ENCODE peak calls at places on chromosomes 6 and 20, in ten cellular contexts. Z is transverse colon; X is Peyer's patch; T is psoas muscle; H is endothelial cell of umbilical vein; O is tibial artery; R is tibial nerve; W is CD4-positive, alpha-beta memory T cell; S is fibroblast of lung; L is neuronal stem cell. C is an unnamed sample.
A peak's percentile ranks its signal among the peaks of the same experiment; 100 is the strongest.

GRCh38 chr6:169382735-169383134 is 129.1 kb upstream of the THBS2 start:
- DNase-seq in Z (no peak), X (no peak), T (no peak), H (no peak), O (no peak), R (no peak), W (no peak), S (no peak), L (no peak), C (no peak)

GRCh38 chr6:89323461-89324098 is 8.5 kb upstream of the GABRR2 start:
- DNase-seq in Z (no peak), X (no peak), T (no peak), H (peak; percentile 87), O (no peak), R (no peak), W (no peak), S (peak; percentile 77), L (no peak), C (no peak)

GRCh38 chr6:157631388-157631787 is 191.7 kb upstream of the SNX9 start:
- DNase-seq in Z (no peak), X (no peak), T (no peak), H (no peak), O (no peak), R (no peak), W (no peak), S (no peak), L (no peak), C (no peak)

GRCh38 chr6:132153221-132153896 is 202.2 kb upstream of the CCN2 start:
- DNase-seq in Z (no peak), X (no peak), T (no peak), H (no peak), O (no peak), R (no peak), W (no peak), S (peak; percentile 86), L (no peak), C (no peak)

GRCh38 chr6:143064996-143065683 is 4.5 kb downstream of the AIG1 start:
- DNase-seq in Z (no peak), X (no peak), T (no peak), H (no peak), O (no peak), R (no peak), W (no peak), S (no peak), L (no peak), C (no peak)

GRCh38 chr6:166097914-166098522 is 69.6 kb downstream of the TBXT start:
- DNase-seq in Z (peak; percentile 69), X (peak; percentile 72), T (peak; percentile 67), H (peak; percentile 42), O (peak; percentile 71), R (peak; percentile 75), W (peak; percentile 13), S (peak; percentile 83), L (peak; percentile 61), C (peak; percentile 82)

GRCh38 chr6:105601541-105602174 is 198.8 kb upstream of the PREP start:
- DNase-seq in Z (peak; percentile 67), X (no peak), T (peak; percentile 71), H (no peak), O (peak; percentile 90), R (peak; percentile 67), W (no peak), S (peak; percentile 100), L (no peak), C (no peak)

GRCh38 chr20:44586289-44586911 is 4.0 kb downstream of the PKIG start:
- DNase-seq in Z (peak; percentile 36), X (no peak), T (no peak), H (peak; percentile 30), O (no peak), R (no peak), W (no peak), S (no peak), L (no peak), C (peak; percentile 84)

GRCh38 chr6:106751501-106752252 is 122.3 kb downstream of the QRSL1 start:
- DNase-seq in Z (peak; percentile 51), X (no peak), T (no peak), H (no peak), O (no peak), R (no peak), W (no peak), S (no peak), L (no peak), C (no peak)

GRCh38 chr6:106752641-106753040 is 123.3 kb downstream of the QRSL1 start:
- DNase-seq in Z (no peak), X (no peak), T (no peak), H (no peak), O (no peak), R (no peak), W (no peak), S (no peak), L (no peak), C (no peak)

GRCh38 chr6:106748547-106749207 is 119.3 kb downstream of the QRSL1 start:
- DNase-seq in Z (no peak), X (no peak), T (no peak), H (no peak), O (no peak), R (no peak), W (no peak), S (no peak), L (no peak), C (no peak)

GRCh38 chr6:106749611-106750010 is 120.2 kb downstream of the QRSL1 start:
- DNase-seq in Z (no peak), X (no peak), T (no peak), H (no peak), O (no peak), R (no peak), W (no peak), S (no peak), L (no peak), C (no peak)

DNA sequence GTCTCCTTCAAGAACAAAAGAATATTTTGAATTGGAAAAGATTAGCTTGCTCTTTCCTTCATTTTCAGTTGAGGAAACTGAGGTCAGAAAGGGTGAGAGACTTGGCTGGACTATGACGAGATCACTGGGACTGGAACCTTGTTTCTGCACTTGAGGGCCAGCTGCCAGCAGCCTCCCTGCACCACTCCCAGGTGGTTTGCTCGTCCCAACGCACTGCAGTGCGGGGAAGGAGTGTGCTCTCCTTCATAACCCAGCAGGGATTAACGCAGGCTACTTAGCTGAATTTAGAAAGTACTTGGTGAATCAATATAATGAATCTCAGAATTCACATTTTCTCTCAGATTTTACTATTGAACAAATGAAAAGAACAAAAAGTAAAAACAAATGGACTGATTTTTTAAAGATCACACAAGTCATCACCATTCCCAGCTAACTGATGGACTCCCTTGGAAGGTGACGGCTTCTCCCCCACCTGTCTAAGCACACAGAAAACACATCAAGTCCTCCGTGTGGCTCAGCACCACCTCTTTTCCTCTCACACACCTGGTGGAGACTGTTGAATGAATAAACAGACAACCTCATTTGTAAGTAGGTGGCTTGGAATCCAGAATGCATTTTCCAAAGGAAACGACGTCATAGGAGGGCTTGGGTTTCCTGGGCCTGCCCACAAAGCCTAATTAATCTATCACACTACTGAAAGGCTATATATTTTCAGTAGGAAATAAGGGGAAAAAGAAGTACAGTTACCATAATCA is 120.9 kb downstream of the QRSL1 start:
- DNase-seq in Z (no peak), X (no peak), T (no peak), H (no peak), O (no peak), R (no peak), W (no peak), S (no peak), L (no peak), C (no peak)
- H3K4me1 ChIP-seq in Z (peaks cover 8% of the 10 kb centered on the region), X (no peaks in the 10 kb centered on the region), T (peaks cover 6% of the 10 kb centered on the region), H (no peaks in the 10 kb centered on the region), O (no peaks in the 10 kb centered on the region), R (no peaks in the 10 kb centered on the region), W (no peaks in the 10 kb centered on the region), S (no peaks in the 10 kb centered on the region), L (peaks cover 2% of the 10 kb centered on the region), C (no peaks in the 10 kb centered on the region)

DNA sequence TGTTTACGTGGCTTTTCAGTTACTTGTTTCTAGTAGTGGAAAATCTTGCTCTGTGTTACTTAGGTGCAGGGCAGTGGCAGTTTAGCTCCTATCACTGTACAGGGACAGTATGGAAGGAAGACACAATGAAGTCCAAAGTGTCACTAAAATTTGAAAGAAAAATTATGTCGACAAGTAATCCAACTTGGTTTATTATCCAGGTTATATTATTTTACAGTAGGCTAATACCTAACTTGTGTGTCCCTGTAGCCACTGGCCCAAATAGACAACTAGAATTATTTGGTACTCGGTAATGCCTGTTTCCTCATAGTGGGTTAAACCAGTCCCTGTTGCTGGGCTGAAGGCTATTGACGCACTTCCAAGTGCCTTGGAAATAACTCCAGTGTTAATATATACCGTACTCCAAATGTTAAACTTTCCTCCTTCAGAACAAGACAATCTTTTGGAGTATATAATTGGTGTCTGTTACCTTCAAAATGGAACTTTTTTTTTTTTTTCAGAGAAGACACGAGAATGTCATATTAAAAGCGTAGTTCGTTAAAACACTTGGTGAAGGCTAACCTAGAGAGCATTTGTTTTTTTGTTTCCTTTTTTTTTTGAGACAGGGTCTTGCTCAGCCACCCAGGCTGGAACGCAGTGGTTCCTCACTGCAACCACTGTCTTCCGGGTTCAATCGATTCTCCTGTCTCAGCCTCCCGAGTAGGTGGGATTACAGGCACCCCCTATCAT is 4.7 kb downstream of the JARID2 start:
- DNase-seq in Z (no peak), X (no peak), T (no peak), H (no peak), O (no peak), R (no peak), W (no peak), S (no peak), L (no peak), C (peak; percentile 42)
- H3K4me1 ChIP-seq in Z (peaks cover 35% of the 10 kb centered on the region), X (peaks cover 13% of the 10 kb centered on the region), T (peaks cover 32% of the 10 kb centered on the region), H (peaks cover 18% of the 10 kb centered on the region), O (peaks cover 37% of the 10 kb centered on the region), R (peaks cover 43% of the 10 kb centered on the region), W (peaks cover 75% of the 10 kb centered on the region), S (no peaks in the 10 kb centered on the region), L (peaks cover 6% of the 10 kb centered on the region), C (peaks cover 76% of the 10 kb centered on the region)

DNA sequence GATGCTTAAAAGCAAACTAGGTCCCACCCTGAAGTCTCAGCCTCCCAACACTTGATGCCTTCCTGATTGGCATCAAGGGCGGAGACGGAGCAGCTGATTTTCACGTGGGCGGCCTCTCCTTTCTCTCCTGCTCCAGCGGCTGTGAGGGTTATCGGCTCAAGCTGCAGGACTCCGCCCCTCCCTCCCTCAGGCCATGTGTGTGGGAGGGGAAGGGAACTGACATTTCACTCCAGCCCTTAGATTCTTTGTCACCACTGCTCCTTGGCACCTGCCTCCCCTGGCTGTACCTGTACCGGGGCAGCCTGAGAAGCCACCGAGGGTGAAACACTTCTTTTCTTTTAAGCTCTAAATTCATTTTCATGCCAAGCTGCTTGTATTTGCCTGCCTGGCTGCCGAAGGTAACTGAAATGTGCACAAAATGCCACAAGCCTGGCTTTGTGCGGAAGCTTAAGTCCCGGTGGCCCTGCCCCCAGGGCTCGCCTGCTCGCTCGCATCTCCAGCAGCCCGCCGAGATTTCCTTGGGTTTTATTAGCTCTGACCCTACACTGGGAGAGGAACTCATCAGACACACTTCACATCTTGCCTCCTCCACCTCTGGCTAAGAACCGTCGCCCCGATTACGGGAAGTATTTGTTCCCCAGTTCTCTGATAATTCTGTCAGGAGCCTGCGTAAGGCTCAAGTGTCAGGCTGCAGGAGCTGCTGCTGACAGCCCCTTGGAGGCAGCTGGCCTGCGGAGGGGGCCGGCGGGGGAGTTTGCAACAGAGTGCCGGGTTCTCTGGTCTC is 9.6 kb upstream of the CPNE5 start:
- DNase-seq in Z (peak; percentile 63), X (peak; percentile 82), T (no peak), H (peak; percentile 48), O (peak; percentile 65), R (no peak), W (no peak), S (no peak), L (peak; percentile 77), C (no peak)
- H3K4me1 ChIP-seq in Z (peaks cover 10% of the 10 kb centered on the region), X (no peaks in the 10 kb centered on the region), T (peaks cover 40% of the 10 kb centered on the region), H (peaks cover 29% of the 10 kb centered on the region), O (peaks cover 23% of the 10 kb centered on the region), R (peaks cover 8% of the 10 kb centered on the region), W (no peaks in the 10 kb centered on the region), S (peaks cover 12% of the 10 kb centered on the region), L (peaks cover 9% of the 10 kb centered on the region), C (peaks cover 7% of the 10 kb centered on the region)

GRCh38 chr20:50724851-50725721 is 6.3 kb upstream of the PARD6B start:
- DNase-seq in Z (peak; percentile 53), X (no peak), T (peak; percentile 79), H (no peak), O (peak; percentile 96), R (peak; percentile 48), W (no peak), S (peak; percentile 84), L (peak; percentile 49), C (peak; percentile 74)
- H3K4me1 ChIP-seq in Z (peaks cover under 1% of the 10 kb centered on the region), X (no peaks in the 10 kb centered on the region), T (peaks cover 14% of the 10 kb centered on the region), H (no peaks in the 10 kb centered on the region), O (peaks cover 56% of the 10 kb centered on the region), R (peaks cover 18% of the 10 kb centered on the region), W (no peaks in the 10 kb centered on the region), S (peaks cover 4% of the 10 kb centered on the region), L (peaks cover 11% of the 10 kb centered on the region), C (peaks cover under 1% of the 10 kb centered on the region)

C was measured in spleen.